ENCODE peak calls at places on chromosomes 6 and 20, in eight cellular contexts. W, Q, M, R, X, G, U and D are unnamed samples.
A peak's percentile ranks its signal among the peaks of the same experiment; 100 is the strongest.

GRCh38 chr6:145070791-145071190 is 664.5 kb downstream of the EPM2A start:
- DNase-seq in R (no peak), M (no peak), U (no peak), X (no peak), W (no peak), Q (no peak), G (no peak), D (no peak)

GRCh38 chr6:51579013-51579412 is 508.4 kb downstream of the PKHD1 start:
- DNase-seq in M (no peak), X (no peak), Q (no peak), W (no peak), R (no peak), U (no peak), G (no peak), D (no peak)

GRCh38 chr6:33960345-33961313 is 156.8 kb upstream of the MLN start:
- DNase-seq in W (peak; percentile 63), U (no peak), G (no peak), Q (no peak), X (no peak), M (no peak), R (no peak), D (no peak)

GRCh38 chr6:144104898-144105487 is 9.6 kb upstream of the SF3B5 start:
- DNase-seq in R (no peak), Q (peak; percentile 42), G (no peak), W (no peak), U (no peak), X (peak; percentile 46), M (peak; percentile 14), D (no peak)

GRCh38 chr6:25387483-25387882 is 108.3 kb downstream of the CARMIL1 start:
- DNase-seq in G (no peak), M (no peak), R (no peak), X (no peak), Q (no peak), U (no peak), W (no peak), D (no peak)

GRCh38 chr6:113490356-113490755 is 366.8 kb upstream of the MARCKS start:
- DNase-seq in R (no peak), W (no peak), Q (no peak), X (no peak), U (no peak), G (no peak), M (no peak), D (no peak)

GRCh38 chr6:134373966-134374365 is 56.1 kb upstream of the SGK1 start:
- DNase-seq in W (no peak), Q (no peak), X (no peak), R (no peak), G (no peak), U (no peak), M (no peak), D (no peak)

GRCh38 chr20:57530327-57530981 is 5.5 kb upstream of the CTCFL start:
- DNase-seq in U (no peak), W (no peak), M (no peak), X (no peak), R (no peak), Q (no peak), G (no peak), D (no peak)

GRCh38 chr6:28789553-28790083 is 134.2 kb downstream of the TRIM27 start:
- DNase-seq in X (no peak), R (peak; percentile 11), Q (peak; percentile 32), W (no peak), M (no peak), G (peak; percentile 66), U (no peak), D (no peak)

GRCh38 chr20:47723322-47723721 is 62.0 kb downstream of the SULF2 start:
- DNase-seq in X (no peak), W (no peak), G (no peak), U (no peak), Q (no peak), R (no peak), M (no peak), D (no peak)

GRCh38 chr6:28597217-28597835 is 71.6 kb downstream of the GPX5 start:
- DNase-seq in R (no peak), G (peak; percentile 80), W (peak; percentile 54), Q (peak; percentile 41), U (no peak), M (no peak), X (peak; percentile 32), D (no peak)

GRCh38 chr6:7051780-7052440 is 55.9 kb upstream of the RREB1 start:
- DNase-seq in G (peak; percentile 73), U (no peak), W (peak; percentile 50), X (no peak), M (peak; percentile 47), R (no peak), Q (no peak), D (peak; percentile 82)

GRCh38 chr6:23890543-23891227 is 235.3 kb upstream of the NRSN1 start:
- DNase-seq in G (no peak), W (no peak), X (peak; percentile 15), Q (no peak), U (no peak), R (no peak), M (no peak), D (no peak)

GRCh38 chr6:168785720-168786511 is 344.9 kb downstream of the SMOC2 start:
- DNase-seq in R (no peak), M (no peak), X (no peak), G (no peak), Q (no peak), U (no peak), W (no peak), D (no peak)

GRCh38 chr6:113833537-113833936 is 23.6 kb upstream of the MARCKS start:
- DNase-seq in X (no peak), M (no peak), R (no peak), Q (no peak), G (no peak), U (no peak), W (no peak), D (no peak)

GRCh38 chr6:151291145-151292055 is 51.6 kb downstream of the AKAP12 start:
- DNase-seq in W (no peak), G (peak; percentile 18), U (no peak), X (peak; percentile 57), M (no peak), R (peak; percentile 87), Q (no peak), D (no peak)

GRCh38 chr20:59518881-59519706 is 85.2 kb upstream of the PHACTR3 start:
- DNase-seq in W (peak; percentile 51), R (no peak), X (no peak), G (peak; percentile 54), U (no peak), M (no peak), Q (peak; percentile 8), D (no peak)

GRCh38 chr20:10632681-10633509 is 40.9 kb downstream of the JAG1 start:
- DNase-seq in Q (no peak), X (no peak), U (no peak), R (no peak), M (no peak), G (no peak), W (no peak), D (no peak)

GRCh38 chr20:58746551-58747399 is 54.2 kb downstream of the NPEPL1 start:
- DNase-seq in Q (no peak), U (no peak), X (no peak), W (no peak), M (no peak), R (peak; percentile 43), G (no peak), D (no peak)